ENCODE peak calls at places on chromosomes 3 and 15, in four cellular contexts. N, H, Z and E are unnamed samples. For H3K27me3, the result is how much of the 10 kb centered on the place peaks cover.

GRCh38 chr3:38003371-38003816 is 12.8 kb downstream of the VILL start:
- DNase-seq in N (peak), Z (no peak), H (peak), E (peak)

GRCh38 chr3:117695871-117696270 is 986.3 kb downstream of the TUSC7 start:
- DNase-seq in Z (no peak), N (no peak), H (no peak), E (no peak)

GRCh38 chr3:108006077-108006675 is 84.7 kb downstream of the CD47 start:
- DNase-seq in H (peak), N (peak), Z (no peak), E (peak)

GRCh38 chr3:113223831-113224240 is 12.5 kb downstream of the BOC start:
- DNase-seq in H (no peak), N (no peak), Z (no peak), E (no peak)

GRCh38 chr3:119965692-119966091 is 128.6 kb downstream of the GSK3B start:
- DNase-seq in Z (no peak), H (no peak), N (no peak), E (no peak)

GRCh38 chr3:45145681-45146614 is at the start of gene CDCP1:
- DNase-seq in N (no peak), H (peak), Z (no peak), E (peak)

GRCh38 chr3:182618981-182619591 is 174.2 kb upstream of the ATP11B start:
- DNase-seq in Z (no peak), N (no peak), H (no peak), E (no peak)

GRCh38 chr3:33372218-33373081 is 67.8 kb downstream of the UBP1 start:
- DNase-seq in Z (peak), H (no peak), N (no peak), E (peak)

GRCh38 chr15:70559840-70560239 is 203.5 kb downstream of the UACA start:
- DNase-seq in Z (no peak), N (no peak), H (no peak), E (no peak)

GRCh38 chr3:127427666-127428065 is 139.8 kb upstream of the PRR20G start:
- DNase-seq in H (no peak), Z (no peak), N (no peak), E (no peak)

GRCh38 chr3:172666873-172667694 is 43.8 kb downstream of the NCEH1 start:
- DNase-seq in N (peak), Z (peak), H (no peak), E (peak)

GRCh38 chr15:60340207-60340921 is 57.4 kb downstream of the ANXA2 start:
- DNase-seq in N (peak), H (no peak), Z (no peak), E (no peak)

GRCh38 chr3:20361000-20361399 is 175.0 kb upstream of the SGO1 start:
- DNase-seq in H (no peak), N (no peak), Z (no peak), E (no peak)

GRCh38 chr3:128247841-128248240 is 94.6 kb downstream of the EEFSEC start:
- DNase-seq in N (no peak), H (no peak), Z (no peak), E (no peak)

GRCh38 chr3:194522579-194523046 is 35.8 kb upstream of the ATP13A3 start:
- DNase-seq in N (no peak), Z (no peak), H (no peak), E (no peak)

GRCh38 chr3:195900426-195901355 is 7.7 kb downstream of the TNK2 start:
- DNase-seq in N (peak), H (peak), Z (no peak), E (no peak)

GRCh38 chr3:177037241-177037640 is 160.0 kb downstream of the TBL1XR1 start:
- DNase-seq in N (no peak), H (no peak), Z (no peak), E (no peak)

GRCh38 chr3:58404396-58404795 is 29.2 kb downstream of the PDHB start:
- DNase-seq in H (no peak), Z (no peak), N (no peak), E (no peak)

GRCh38 chr3:149771652-149772271 is 19.5 kb upstream of the COMMD2 start:
- DNase-seq in N (peak), Z (peak), H (no peak), E (peak)

GRCh38 chr15:43776101-43776717 is 557 bp downstream of the ELL3 start:
- DNase-seq in N (no peak), Z (no peak), H (peak), E (peak)

GRCh38 chr15:70410371-70410975 is 312.8 kb upstream of the TLE3 start:
- DNase-seq in N (no peak), Z (no peak), H (no peak), E (no peak)

GRCh38 chr3:79247367-79248103 is 520.3 kb downstream of the ROBO1 start:
- DNase-seq in Z (no peak), H (no peak), N (no peak), E (no peak)

GRCh38 chr3:55541456-55541855 is 54.4 kb upstream of the WNT5A start:
- DNase-seq in N (no peak), Z (no peak), H (no peak), E (no peak)

GRCh38 chr3:37154668-37155319 is 19.6 kb downstream of the LRRFIP2 start:
- DNase-seq in N (no peak), Z (no peak), H (no peak), E (no peak)

GRCh38 chr3:161449784-161450183 is 46.8 kb upstream of the OTOL1 start:
- DNase-seq in N (no peak), Z (no peak), H (no peak), E (no peak)

GRCh38 chr3:38990621-38991020 is 61.1 kb downstream of the SCN11A start:
- DNase-seq in H (no peak), N (no peak), Z (no peak), E (no peak)

GRCh38 chr3:184040010-184040409 is 8.5 kb downstream of the HTR3D start:
- DNase-seq in N (peak), Z (no peak), H (no peak), E (no peak)

GRCh38 chr15:33612721-33613304 is 302.0 kb downstream of the RYR3 start:
- DNase-seq in Z (no peak), N (no peak), H (no peak), E (no peak)

GRCh38 chr3:129855454-129856419 is 37.8 kb downstream of the TMCC1 start:
- DNase-seq in H (no peak), N (no peak), Z (no peak), E (no peak)

DNA sequence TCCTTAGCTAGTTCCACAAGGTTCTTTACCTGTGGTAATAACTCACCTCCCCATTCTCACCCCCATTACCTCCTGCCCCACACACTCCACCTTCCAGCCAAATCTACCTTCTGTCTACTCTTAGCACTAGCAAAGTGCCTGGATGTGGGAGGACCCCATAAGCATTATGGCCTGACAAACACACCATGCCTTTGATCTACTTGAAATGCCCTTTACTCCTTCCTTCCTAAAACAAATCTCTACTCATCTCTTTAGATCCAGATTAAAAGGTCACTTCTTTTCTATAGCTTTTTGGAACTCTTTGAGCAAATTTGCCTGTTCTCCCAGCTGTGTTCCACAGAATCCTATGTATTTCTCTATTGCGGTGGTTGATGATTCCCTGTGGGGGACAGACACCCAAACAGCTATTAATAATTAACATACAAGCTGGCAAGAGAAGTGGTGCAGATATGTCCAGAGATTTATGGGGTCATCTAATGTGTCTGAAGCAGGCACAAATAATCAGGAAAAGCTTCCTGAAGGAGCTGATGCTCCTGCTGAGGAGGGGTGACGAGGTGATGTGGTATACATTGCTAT is 34.0 kb downstream of the DGKG start:
- DNase-seq in Z (no peak), H (no peak), N (peak), E (no peak)
- H3K27me3 ChIP-seq in Z (under half), H (under half), N (under half), E (under half)

DNA sequence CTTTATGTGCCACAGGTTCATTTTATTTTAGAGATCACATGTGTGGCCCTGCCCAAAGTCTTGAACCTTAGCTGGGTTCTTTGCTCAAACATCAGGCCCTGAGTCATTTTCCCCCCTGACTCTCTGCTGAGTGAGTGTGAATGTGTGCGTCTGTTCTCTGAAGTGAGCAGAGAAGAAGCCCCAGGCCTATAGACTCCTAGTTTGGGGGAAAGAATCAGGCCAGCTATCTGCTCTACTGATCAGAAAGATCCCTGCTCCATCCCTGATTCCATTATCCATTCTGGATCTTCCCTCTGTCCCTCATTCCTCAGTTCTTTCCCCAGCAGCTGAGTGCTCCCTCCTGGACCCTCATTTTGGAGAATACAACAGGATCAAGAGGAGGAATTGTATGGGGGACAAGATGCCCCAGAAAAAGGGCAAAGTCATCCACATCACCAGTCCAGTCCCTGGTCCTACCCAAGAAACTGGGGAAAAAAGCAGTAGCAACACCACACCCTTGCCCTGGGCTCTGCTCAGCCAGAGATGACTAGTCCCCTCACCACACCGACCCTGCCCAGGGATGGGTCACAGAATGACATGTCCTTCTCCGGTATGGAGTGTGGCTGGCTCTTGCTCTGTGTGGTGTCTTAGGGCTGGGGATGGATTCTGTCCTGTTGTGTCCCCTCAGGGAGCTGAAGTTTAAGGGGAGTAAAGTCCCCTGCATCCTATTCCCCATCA is 3.2 kb downstream of the DUOX1 start:
- DNase-seq in N (no peak), H (no peak), Z (no peak), E (no peak)
- H3K27me3 ChIP-seq in N (under half), H (under half), Z (under half), E (under half)

GRCh38 chr15:55744026-55744655 is 1.2 kb upstream of the PRTG start:
- DNase-seq in H (no peak), Z (no peak), N (no peak), E (no peak)
- H3K27me3 ChIP-seq in H (under half), Z (under half), N (under half), E (under half)

GRCh38 chr3:141050576-141050912 is 603 bp upstream of the SPSB4 start:
- DNase-seq in Z (no peak), N (no peak), H (no peak), E (no peak)
- H3K27me3 ChIP-seq in Z (half or more), N (under half), H (under half), E (under half)

DNA sequence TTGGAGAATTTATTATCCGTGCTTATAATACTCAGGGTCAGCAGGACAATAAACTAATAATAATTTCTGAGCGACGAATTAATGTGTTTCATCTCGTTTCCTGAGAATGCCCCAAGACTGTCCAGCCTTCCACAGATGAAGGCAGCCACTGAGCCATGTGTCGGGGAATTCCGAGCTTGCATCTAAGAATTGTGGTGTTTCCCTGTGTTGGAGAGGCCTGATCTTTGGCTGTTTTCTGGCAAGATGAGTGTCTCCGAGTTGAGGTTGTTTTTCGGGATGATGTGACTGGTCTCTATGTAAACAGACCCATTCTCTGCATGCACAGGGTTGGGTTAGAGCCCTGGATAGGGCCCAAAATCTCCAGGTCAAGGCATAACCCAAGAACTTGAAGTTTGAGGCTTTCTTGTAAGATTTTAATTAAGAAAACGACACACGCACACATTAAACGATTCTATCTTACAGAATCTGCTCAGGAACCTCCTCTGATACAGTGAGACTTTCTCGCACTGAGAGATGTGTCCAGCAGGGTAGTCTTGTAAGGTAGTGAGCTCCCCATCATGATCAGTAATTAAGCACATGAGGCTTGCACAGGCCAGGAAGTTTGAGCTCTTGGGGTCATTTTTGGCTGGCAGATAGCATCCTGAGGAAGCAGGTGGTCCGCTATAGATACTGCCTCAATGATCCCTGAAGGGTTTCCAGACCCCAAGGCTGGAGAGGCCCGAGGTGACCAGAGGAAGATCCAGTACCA is 14.4 kb downstream of the FGD5 start:
- DNase-seq in N (no peak), Z (no peak), H (no peak), E (no peak)
- H3K27me3 ChIP-seq in N (half or more), Z (under half), H (under half), E (under half)

GRCh38 chr3:59444293-59444671 is 394.5 kb upstream of the CFAP20DC start:
- DNase-seq in Z (no peak), H (no peak), N (no peak), E (peak)
- H3K27me3 ChIP-seq in Z (under half), H (under half), N (under half), E (under half)